ENCODE peak calls at places on chromosomes 6 and 20, in ten cellular contexts. U is NCI-H82; F is astrocyte; K is sigmoid colon; W is HT-29; Z is GM03348; B is osteocyte; Y is H54; P is activated CD4-positive, alpha-beta T cell treated with anti-CD3 and anti-CD28 coated beads, Interleukin-2, amount 50 U/mL, for 1 hour; O is HCT116. M is an unnamed sample.

GRCh38 chr6:22112490-22112889 is 184.3 kb downstream of the PRL start:
- DNase-seq in U (no peak), F (peak), K (no peak), W (no peak), Z (no peak), B (no peak), Y (no peak), P (no peak), O (no peak), M (no peak)

GRCh38 chr20:51326241-51326819 is 216.2 kb downstream of the NFATC2 start:
- DNase-seq in U (peak), F (peak), K (no peak), W (peak), Z (peak), B (no peak), Y (no peak), P (peak), O (peak), M (peak)

GRCh38 chr6:170254315-170255213 is 36.3 kb downstream of the DLL1 start:
- DNase-seq in U (no peak), F (no peak), K (peak), W (no peak), Z (no peak), B (no peak), Y (no peak), P (no peak), O (no peak), M (no peak)

GRCh38 chr20:11114382-11114781 is 440.6 kb upstream of the JAG1 start:
- DNase-seq in U (no peak), F (no peak), K (no peak), W (no peak), Z (no peak), B (no peak), Y (no peak), P (no peak), O (no peak), M (no peak)

GRCh38 chr20:33909331-33909921 is 84.3 kb upstream of the RALY start:
- DNase-seq in U (no peak), F (peak), K (no peak), W (peak), Z (peak), B (no peak), Y (peak), P (no peak), O (peak), M (peak)

GRCh38 chr6:166627875-166628849 is 1.1 kb upstream of the RPS6KA2 start:
- DNase-seq in U (peak), F (peak), K (peak), W (peak), Z (peak), B (no peak), Y (peak), P (peak), O (no peak), M (peak)

GRCh38 chr20:46941404-46941803 is 46.8 kb downstream of the EYA2 start:
- DNase-seq in U (no peak), F (no peak), K (no peak), W (no peak), Z (no peak), B (no peak), Y (no peak), P (no peak), O (no peak), M (no peak)

GRCh38 chr6:160386869-160387518 is 38.8 kb downstream of the SLC22A3 start:
- DNase-seq in U (no peak), F (no peak), K (peak), W (peak), Z (no peak), B (no peak), Y (peak), P (no peak), O (peak), M (peak)

GRCh38 chr6:111258615-111259088 is 171.3 kb downstream of the SLC16A10 start:
- DNase-seq in U (no peak), F (peak), K (no peak), W (no peak), Z (peak), B (no peak), Y (no peak), P (no peak), O (no peak), M (peak)

GRCh38 chr6:143183735-143184134 is 123.0 kb downstream of the AIG1 start:
- DNase-seq in U (no peak), F (peak), K (no peak), W (peak), Z (no peak), B (no peak), Y (no peak), P (no peak), O (no peak), M (no peak)

GRCh38 chr6:155093430-155093829 is 98.3 kb downstream of the TIAM2 start:
- DNase-seq in U (peak), F (no peak), K (no peak), W (no peak), Z (no peak), B (no peak), Y (no peak), P (peak), O (no peak), M (no peak)

GRCh38 chr20:33787253-33787891 is 23.8 kb upstream of the CHMP4B start:
- DNase-seq in U (no peak), F (no peak), K (no peak), W (peak), Z (no peak), B (no peak), Y (no peak), P (no peak), O (no peak), M (no peak)

GRCh38 chr6:66961191-66961590 is 1254.2 kb upstream of the EYS start:
- DNase-seq in U (no peak), F (no peak), K (no peak), W (no peak), Z (no peak), B (no peak), Y (no peak), P (no peak), O (no peak), M (no peak)

GRCh38 chr6:80528115-80528514 is 421.6 kb downstream of the BCKDHB start:
- DNase-seq in U (no peak), F (no peak), K (no peak), W (peak), Z (no peak), B (no peak), Y (no peak), P (no peak), O (no peak), M (no peak)

GRCh38 chr6:134420638-134421181 is 102.8 kb upstream of the SGK1 start:
- DNase-seq in U (no peak), F (peak), K (no peak), W (peak), Z (peak), B (no peak), Y (no peak), P (no peak), O (no peak), M (no peak)

GRCh38 chr6:124339610-124340339 is 536.1 kb downstream of the NKAIN2 start:
- DNase-seq in U (no peak), F (no peak), K (no peak), W (no peak), Z (no peak), B (no peak), Y (no peak), P (no peak), O (no peak), M (no peak)

GRCh38 chr6:148736779-148737412 is 9.9 kb upstream of the UST start:
- DNase-seq in U (no peak), F (no peak), K (no peak), W (no peak), Z (no peak), B (no peak), Y (no peak), P (no peak), O (no peak), M (no peak)

GRCh38 chr20:41275181-41275793 is 42.2 kb downstream of the ZHX3 start:
- DNase-seq in U (no peak), F (peak), K (no peak), W (no peak), Z (peak), B (no peak), Y (no peak), P (no peak), O (no peak), M (no peak)

GRCh38 chr6:23784313-23784919 is 341.6 kb upstream of the NRSN1 start:
- DNase-seq in U (peak), F (peak), K (no peak), W (no peak), Z (no peak), B (no peak), Y (no peak), P (no peak), O (no peak), M (no peak)

GRCh38 chr6:116436586-116436985 is 24.6 kb upstream of the CALHM6 start:
- DNase-seq in U (no peak), F (no peak), K (no peak), W (no peak), Z (no peak), B (no peak), Y (no peak), P (no peak), O (no peak), M (no peak)

GRCh38 chr20:38426006-38426405 is 9.1 kb downstream of the SNHG17 start:
- DNase-seq in U (no peak), F (peak), K (no peak), W (no peak), Z (peak), B (no peak), Y (peak), P (no peak), O (no peak), M (peak)

GRCh38 chr20:9500121-9500911 is 14.1 kb upstream of the LAMP5 start:
- DNase-seq in U (no peak), F (no peak), K (no peak), W (no peak), Z (no peak), B (no peak), Y (no peak), P (no peak), O (no peak), M (no peak)

GRCh38 chr20:19756756-19757486 is 1.1 kb upstream of the RIN2 start:
- DNase-seq in U (no peak), F (no peak), K (peak), W (peak), Z (no peak), B (no peak), Y (no peak), P (no peak), O (no peak), M (no peak)

GRCh38 chr6:20340459-20340858 is 61.2 kb upstream of the E2F3 start:
- DNase-seq in U (peak), F (no peak), K (no peak), W (no peak), Z (no peak), B (no peak), Y (no peak), P (no peak), O (no peak), M (no peak)

GRCh38 chr6:159982726-159983506 is 14.0 kb downstream of the IGF2R start:
- DNase-seq in U (no peak), F (no peak), K (no peak), W (no peak), Z (peak), B (no peak), Y (no peak), P (no peak), O (no peak), M (no peak)

GRCh38 chr6:95240514-95240913 is 336.8 kb upstream of the MANEA start:
- DNase-seq in U (peak), F (no peak), K (no peak), W (no peak), Z (no peak), B (no peak), Y (no peak), P (no peak), O (no peak), M (no peak)

GRCh38 chr6:163860194-163861081 is 445.9 kb downstream of the QKI start:
- DNase-seq in U (peak), F (peak), K (no peak), W (no peak), Z (peak), B (no peak), Y (no peak), P (no peak), O (no peak), M (peak)

GRCh38 chr20:8527998-8528397 is 395.9 kb downstream of the PLCB1 start:
- DNase-seq in U (no peak), F (peak), K (no peak), W (no peak), Z (no peak), B (no peak), Y (no peak), P (no peak), O (no peak), M (no peak)

GRCh38 chr6:159013229-159013628 is 13.2 kb upstream of the RSPH3 start:
- DNase-seq in U (peak), F (peak), K (no peak), W (no peak), Z (no peak), B (no peak), Y (no peak), P (no peak), O (no peak), M (no peak)

GRCh38 chr20:60011512-60012507 is 53.6 kb downstream of the CDH26 start:
- DNase-seq in U (peak), F (no peak), K (no peak), W (no peak), Z (no peak), B (peak), Y (no peak), P (no peak), O (no peak), M (peak)

GRCh38 chr20:4017051-4017702 is 1.8 kb upstream of the RNF24 start:
- DNase-seq in U (no peak), F (no peak), K (no peak), W (no peak), Z (no peak), B (no peak), Y (no peak), P (no peak), O (no peak), M (no peak)

GRCh38 chr6:148761532-148761951 is 14.7 kb downstream of the UST start:
- DNase-seq in U (no peak), F (no peak), K (no peak), W (no peak), Z (no peak), B (no peak), Y (no peak), P (peak), O (no peak), M (no peak)

GRCh38 chr6:15628499-15629131 is 34.2 kb downstream of the DTNBP1 start:
- DNase-seq in U (peak), F (peak), K (no peak), W (no peak), Z (peak), B (no peak), Y (peak), P (no peak), O (no peak), M (no peak)

GRCh38 chr20:1619861-1620444 is at the start of gene SIRPB1:
- DNase-seq in U (no peak), F (no peak), K (no peak), W (no peak), Z (peak), B (no peak), Y (no peak), P (no peak), O (no peak), M (no peak)

GRCh38 chr6:40983752-40984151 is 55.3 kb downstream of the UNC5CL start:
- DNase-seq in U (no peak), F (no peak), K (no peak), W (no peak), Z (no peak), B (no peak), Y (no peak), P (no peak), O (no peak), M (no peak)

GRCh38 chr6:37653933-37654565 is 43.6 kb downstream of the MDGA1 start:
- DNase-seq in U (peak), F (no peak), K (no peak), W (peak), Z (peak), B (no peak), Y (peak), P (peak), O (peak), M (peak)

GRCh38 chr6:121161881-121162280 is 172.4 kb downstream of the TBC1D32 start:
- DNase-seq in U (no peak), F (no peak), K (no peak), W (no peak), Z (no peak), B (no peak), Y (no peak), P (no peak), O (no peak), M (no peak)

GRCh38 chr6:161437851-161438250 is 164.0 kb upstream of the AGPAT4 start:
- DNase-seq in U (no peak), F (no peak), K (no peak), W (no peak), Z (no peak), B (no peak), Y (no peak), P (no peak), O (no peak), M (no peak)